ENCODE peak calls at places on chromosomes 11 and 22, in eight cellular contexts. U is fibroblast of villous mesenchyme; S is mucosa of descending colon; L is COR-L47; X is endothelial cell; C is heart left ventricle; N is activated T-cell treated with anti-CD3 and anti-CD28 coated beads for 1 hour; G is stimulated activated CD4-positive, alpha-beta T cell treated with anti-CD3 and anti-CD28 coated beads, Interleukin-4, amount 100 ng/mL, for 1 hour. Y is an unnamed sample.

GRCh38 chr11:10906521-10906920 is 48.7 kb upstream of the ZBED5 start:
- DNase-seq in U (peak), N (no peak), G (no peak), L (peak), S (no peak), X (no peak), C (no peak), Y (no peak)

GRCh38 chr11:44609028-44609782 is 43.7 kb downstream of the CD82 start:
- DNase-seq in L (no peak), C (no peak), S (no peak), N (no peak), U (no peak), X (no peak), G (peak), Y (no peak)

GRCh38 chr11:73579641-73580434 is 18.1 kb downstream of the FAM168A start:
- DNase-seq in L (no peak), S (no peak), N (no peak), U (no peak), X (no peak), G (no peak), C (no peak), Y (no peak)

GRCh38 chr22:34111210-34111824 is 191.0 kb upstream of the LARGE1 start:
- DNase-seq in N (no peak), S (no peak), C (peak), G (peak), L (no peak), X (peak), U (peak), Y (peak)

GRCh38 chr11:86559311-86559945 is 113.0 kb downstream of the ME3 start:
- DNase-seq in L (no peak), G (no peak), U (peak), C (peak), X (no peak), S (no peak), N (no peak), Y (peak)

GRCh38 chr11:119298726-119299125 is 18.2 kb downstream of the MCAM start:
- DNase-seq in U (no peak), L (no peak), X (no peak), S (no peak), G (no peak), C (peak), N (no peak), Y (peak)

GRCh38 chr11:118524356-118524755 is 2.9 kb upstream of the TTC36 start:
- DNase-seq in G (no peak), L (no peak), U (no peak), N (no peak), C (no peak), X (no peak), S (no peak), Y (no peak)

GRCh38 chr11:66953431-66953833 is 4.8 kb downstream of the PC start:
- DNase-seq in C (no peak), X (no peak), S (no peak), U (peak), N (no peak), L (no peak), G (no peak), Y (no peak)

GRCh38 chr11:130638048-130638447 is 189.6 kb downstream of the ADAMTS15 start:
- DNase-seq in S (no peak), N (no peak), U (peak), L (no peak), X (no peak), C (no peak), G (no peak), Y (no peak)

GRCh38 chr11:67285541-67286498 is 3.3 kb upstream of the ANKRD13D start:
- DNase-seq in C (no peak), S (peak), G (no peak), X (no peak), U (no peak), N (no peak), L (no peak), Y (peak)

GRCh38 chr22:21693333-21693998 is 27.7 kb downstream of the PPIL2 start:
- DNase-seq in C (no peak), L (no peak), X (no peak), U (no peak), G (no peak), S (no peak), N (no peak), Y (peak)

GRCh38 chr11:116224154-116224888 is 548.5 kb downstream of the BUD13 start:
- DNase-seq in X (peak), N (peak), S (no peak), L (peak), C (peak), U (peak), G (peak), Y (no peak)

GRCh38 chr11:35009191-35009940 is 92.9 kb downstream of the PDHX start:
- DNase-seq in C (no peak), X (no peak), L (peak), G (no peak), S (no peak), N (no peak), U (peak), Y (no peak)

GRCh38 chr22:32042924-32043323 is at the start of gene SLC5A1:
- DNase-seq in G (no peak), U (no peak), S (peak), N (no peak), L (peak), X (no peak), C (no peak), Y (no peak)

GRCh38 chr11:49208006-49208721 is at the start of gene FOLH1:
- DNase-seq in X (peak), C (no peak), S (peak), L (no peak), U (no peak), G (no peak), N (no peak), Y (peak)

GRCh38 chr11:17597770-17598169 is 50.7 kb downstream of the OTOG start:
- DNase-seq in X (no peak), N (no peak), G (no peak), S (no peak), U (no peak), L (no peak), C (no peak), Y (no peak)

GRCh38 chr11:35107866-35108265 is 31.1 kb upstream of the CD44 start:
- DNase-seq in L (no peak), U (no peak), S (no peak), X (no peak), C (no peak), N (no peak), G (no peak), Y (no peak)

GRCh38 chr22:24526191-24526590 is 28.7 kb downstream of the GUCD1 start:
- DNase-seq in N (no peak), L (no peak), C (no peak), G (no peak), S (no peak), X (no peak), U (no peak), Y (no peak)

GRCh38 chr22:44587911-44588310 is 89.9 kb upstream of the RTL6 start:
- DNase-seq in U (no peak), C (no peak), S (no peak), X (no peak), L (no peak), N (no peak), G (no peak), Y (no peak)

Y was measured in right cardiac atrium.